ENCODE peak calls at places on chromosomes 3 and 15, in seven cellular contexts. P is transverse colon, O is NAMALWA, I is KG1, R is occipital lobe, B is NCI-H1092 treated with DMSO at 0.1 percent for 48 hours, T is fibroblast of the aortic adventitia. H is an unnamed sample.

GRCh38 chr3:105829229-105829628 is 39.6 kb downstream of the CBLB start:
- DNase-seq in T (no peak), O (no peak), I (no peak), B (no peak), P (no peak), R (no peak), H (no peak)

GRCh38 chr3:11803977-11804903 is 42.4 kb downstream of the TAMM41 start:
- DNase-seq in O (peak), B (peak), I (no peak), P (peak), R (no peak), T (peak), H (peak)

GRCh38 chr3:171345112-171345843 is 114.9 kb downstream of the TNIK start:
- DNase-seq in P (no peak), B (peak), O (no peak), R (no peak), T (no peak), I (no peak), H (no peak)

GRCh38 chr3:153305189-153305588 is 143.2 kb downstream of the RAP2B start:
- DNase-seq in O (no peak), P (no peak), T (no peak), I (no peak), R (no peak), B (no peak), H (no peak)

GRCh38 chr3:103067963-103068362 is 633.1 kb downstream of the ZPLD1 start:
- DNase-seq in O (no peak), T (no peak), P (no peak), R (no peak), I (no peak), B (no peak), H (no peak)

GRCh38 chr3:53258600-53259426 is 3.0 kb upstream of the TKT start:
- DNase-seq in I (no peak), R (no peak), B (no peak), T (no peak), P (no peak), O (no peak), H (no peak)

GRCh38 chr3:171459942-171460225 is 321 bp downstream of the TNIK start:
- DNase-seq in I (no peak), R (no peak), T (no peak), P (no peak), O (no peak), B (peak), H (no peak)

GRCh38 chr3:186456636-186457265 is 87.4 kb downstream of the CRYGS start:
- DNase-seq in P (no peak), R (no peak), T (no peak), B (no peak), O (no peak), I (no peak), H (no peak)

GRCh38 chr15:34182942-34183341 is 27.0 kb downstream of the KATNBL1 start:
- DNase-seq in P (no peak), T (peak), I (no peak), O (no peak), R (no peak), B (no peak), H (no peak)

GRCh38 chr3:100634493-100635272 is 25.3 kb downstream of the ADGRG7 start:
- DNase-seq in O (peak), T (peak), P (peak), I (no peak), B (no peak), R (no peak), H (no peak)

GRCh38 chr3:10437995-10438901 is 67.1 kb downstream of the ATP2B2 start:
- DNase-seq in O (no peak), T (no peak), I (no peak), P (no peak), R (no peak), B (no peak), H (no peak)

GRCh38 chr15:78364233-78364632 is 24.1 kb downstream of the CRABP1 start:
- DNase-seq in I (no peak), O (no peak), T (peak), P (no peak), R (peak), B (no peak), H (no peak)

GRCh38 chr3:55489804-55490132 is 2.7 kb upstream of the WNT5A start:
- DNase-seq in R (no peak), T (no peak), I (no peak), O (no peak), P (peak), B (no peak), H (no peak)

GRCh38 chr3:16147226-16147625 is 27.3 kb upstream of the GALNT15 start:
- DNase-seq in T (peak), O (peak), I (no peak), P (no peak), R (no peak), B (no peak), H (peak)

GRCh38 chr15:75170711-75171341 is 30.9 kb upstream of the C15orf39 start:
- DNase-seq in P (no peak), I (no peak), B (no peak), R (no peak), T (peak), O (no peak), H (no peak)

GRCh38 chr3:13881536-13882410 is 1.9 kb upstream of the WNT7A start:
- DNase-seq in T (no peak), R (no peak), O (no peak), B (no peak), I (no peak), P (no peak), H (no peak)

GRCh38 chr3:134061401-134061800 is 31.7 kb upstream of the SLCO2A1 start:
- DNase-seq in I (no peak), P (no peak), T (no peak), O (no peak), R (no peak), B (no peak), H (no peak)

GRCh38 chr3:125143982-125144652 is 68.4 kb downstream of the SLC12A8 start:
- DNase-seq in T (peak), P (no peak), R (no peak), I (no peak), B (no peak), O (no peak), H (no peak)

GRCh38 chr3:129230311-129231019 is 18.9 kb upstream of the COPG1 start:
- DNase-seq in T (peak), I (peak), B (no peak), O (no peak), R (no peak), P (no peak), H (peak)

GRCh38 chr3:197209366-197210260 is 88.8 kb downstream of the DLG1 start:
- DNase-seq in R (no peak), I (no peak), P (no peak), B (no peak), T (no peak), O (no peak), H (no peak)

GRCh38 chr3:119569156-119569555 is 9.7 kb upstream of the CD80 start:
- DNase-seq in B (no peak), P (no peak), R (no peak), I (no peak), O (no peak), T (no peak), H (no peak)

GRCh38 chr15:94119923-94120775 is 111.2 kb upstream of the MCTP2 start:
- DNase-seq in I (peak), R (peak), P (peak), O (peak), B (peak), T (peak), H (peak)

GRCh38 chr3:186044973-186045372 is 63.9 kb downstream of the ETV5 start:
- DNase-seq in R (peak), P (no peak), T (peak), O (no peak), B (no peak), I (no peak), H (no peak)

GRCh38 chr3:141047168-141047567 is 4.0 kb upstream of the SPSB4 start:
- DNase-seq in O (no peak), T (no peak), I (no peak), B (no peak), R (no peak), P (no peak), H (no peak)

GRCh38 chr15:72982750-72983149 is 69.5 kb upstream of the NEO1 start:
- DNase-seq in R (no peak), T (peak), O (no peak), B (no peak), I (no peak), P (no peak), H (no peak)

GRCh38 chr3:7487763-7488162 is 626.8 kb downstream of the GRM7 start:
- DNase-seq in O (no peak), P (no peak), I (no peak), T (no peak), B (no peak), R (no peak), H (no peak)

H was measured in HFF-Myc.